ENCODE peak calls at places on chromosomes 7 and 10, in six cellular contexts. E is A549, O is GM12878, Y is suprapubic skin, K is H1, D is tibial nerve. F is an unnamed sample.

GRCh38 chr7:155440018-155440410 is 17.9 kb upstream of the EN2 start:
- DNase-seq in E (no peak), K (no peak), Y (no peak), O (no peak), D (no peak), F (no peak)

GRCh38 chr10:34010891-34011290 is 676.4 kb upstream of the NRP1 start:
- DNase-seq in E (no peak), K (no peak), D (no peak), O (no peak), Y (no peak), F (no peak)

GRCh38 chr7:93015193-93016084 is 102.3 kb downstream of the SAMD9 start:
- DNase-seq in D (no peak), K (no peak), E (no peak), O (no peak), Y (no peak), F (no peak)

GRCh38 chr7:13042605-13043236 is 355.3 kb downstream of the ARL4A start:
- DNase-seq in K (no peak), Y (no peak), D (no peak), O (no peak), E (peak; percentile 68), F (no peak)

GRCh38 chr7:51234609-51235308 is 81.8 kb downstream of the COBL start:
- DNase-seq in K (no peak), O (no peak), E (no peak), D (no peak), Y (no peak), F (no peak)

GRCh38 chr7:102273749-102274712 is 12.6 kb upstream of the SH2B2 start:
- DNase-seq in K (no peak), D (no peak), Y (no peak), E (peak; percentile 93), O (no peak), F (no peak)

GRCh38 chr10:11437391-11438241 is 173.8 kb downstream of the USP6NL start:
- DNase-seq in Y (no peak), E (no peak), K (peak; percentile 60), D (no peak), O (no peak), F (no peak)

GRCh38 chr10:78618050-78618449 is 450.7 kb upstream of the ZMIZ1 start:
- DNase-seq in E (no peak), O (no peak), Y (no peak), K (no peak), D (no peak), F (no peak)

GRCh38 chr7:19747740-19748339 is 25.6 kb downstream of the TMEM196 start:
- DNase-seq in D (no peak), K (no peak), Y (no peak), O (no peak), E (peak; percentile 53), F (no peak)

GRCh38 chr7:108109216-108109908 is 20.8 kb downstream of the LAMB4 start:
- DNase-seq in O (no peak), K (no peak), E (peak; percentile 48), Y (no peak), D (no peak), F (no peak)

GRCh38 chr10:78957471-78958039 is 111.2 kb upstream of the ZMIZ1 start:
- DNase-seq in D (no peak), E (no peak), K (no peak), Y (no peak), O (no peak), F (no peak)

GRCh38 chr10:6512182-6512581 is 67.9 kb downstream of the PRKCQ start:
- DNase-seq in E (no peak), D (no peak), K (no peak), Y (no peak), O (no peak), F (no peak)

GRCh38 chr10:124742418-124743187 is 1.6 kb downstream of the FAM53B start:
- DNase-seq in K (no peak), O (no peak), E (peak; percentile 47), D (no peak), Y (peak; percentile 71), F (peak; percentile 78)

GRCh38 chr7:136303162-136303561 is 326.0 kb upstream of the MTPN start:
- DNase-seq in Y (no peak), D (peak; percentile 5), K (no peak), E (no peak), O (no peak), F (no peak)

GRCh38 chr10:17145239-17145638 is 15.6 kb upstream of the CUBN start:
- DNase-seq in K (no peak), D (no peak), E (no peak), O (no peak), Y (no peak), F (no peak)

GRCh38 chr10:122347162-122347561 is 27.3 kb upstream of the PLEKHA1 start:
- DNase-seq in K (no peak), O (no peak), Y (no peak), E (no peak), D (no peak), F (no peak)

GRCh38 chr7:134894928-134895327 is 91.4 kb upstream of the AGBL3 start:
- DNase-seq in D (no peak), O (no peak), Y (no peak), E (no peak), K (no peak), F (no peak)

DNA sequence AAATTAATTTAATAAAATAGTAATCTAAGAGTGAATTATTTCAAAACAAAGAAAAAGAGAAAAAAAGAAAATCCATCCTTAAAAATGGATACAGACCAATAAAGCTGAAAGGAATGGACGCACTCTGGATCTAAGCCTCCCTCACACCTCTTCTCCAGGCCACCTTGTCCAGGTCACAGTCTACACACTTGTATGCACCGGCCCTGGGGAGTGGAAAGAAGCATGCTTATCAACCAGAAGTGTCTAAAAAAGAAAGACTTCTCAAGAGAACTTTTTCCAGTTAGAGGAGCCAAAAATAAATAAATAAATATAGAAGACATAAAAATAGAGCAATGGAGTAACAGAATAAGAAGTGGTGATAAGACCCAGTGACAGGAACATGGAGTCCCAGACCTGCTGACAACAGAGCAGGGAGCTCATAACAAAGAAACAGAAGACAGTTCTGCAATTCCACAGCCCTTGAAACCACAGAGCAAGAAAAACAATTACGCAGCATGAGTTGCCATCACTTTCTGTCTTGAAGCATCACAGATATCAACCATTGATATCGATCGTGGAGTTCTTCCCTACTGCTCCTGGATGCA is 311.7 kb upstream of the NFE2L3 start:
- DNase-seq in E (no peak), O (no peak), D (no peak), K (no peak), Y (no peak), F (no peak)
- TF ChIP-seq EP300 in E (no peak), O (no peak), D (no peak), K (no peak), Y (peak; percentile 34), F (peak; percentile 66)

GRCh38 chr10:109894516-109894915 is 28.8 kb downstream of the XPNPEP1 start:
- DNase-seq in E (no peak), O (no peak), K (no peak), Y (peak; percentile 86), D (peak; percentile 76), F (peak; percentile 92)

GRCh38 chr10:109892885-109893284 is 30.4 kb downstream of the XPNPEP1 start:
- DNase-seq in E (no peak), K (no peak), D (no peak), Y (peak; percentile 86), O (no peak), F (peak; percentile 72)

GRCh38 chr10:109893371-109893770 is 29.9 kb downstream of the XPNPEP1 start:
- DNase-seq in D (no peak), Y (no peak), O (no peak), K (no peak), E (no peak), F (no peak)

GRCh38 chr10:109895848-109896247 is 27.5 kb downstream of the XPNPEP1 start:
- DNase-seq in D (no peak), O (no peak), Y (no peak), K (no peak), E (no peak), F (no peak)

GRCh38 chr10:109895095-109895818 is 28.1 kb downstream of the XPNPEP1 start:
- DNase-seq in Y (no peak), E (no peak), K (no peak), D (peak; percentile 56), O (no peak), F (no peak)
- H3K4me1 ChIP-seq in Y (peaks cover 81% of the 10 kb centered on the region), E (no peaks in the 10 kb centered on the region), K (no peaks in the 10 kb centered on the region), D (peaks cover 95% of the 10 kb centered on the region), O (peaks cover 9% of the 10 kb centered on the region), F (peaks cover 47% of the 10 kb centered on the region)

GRCh38 chr10:133464582-133465031 is 10.9 kb downstream of the SCART1 start:
- DNase-seq in O (no peak), K (no peak), E (no peak), D (no peak), Y (no peak), F (no peak)

GRCh38 chr10:133465191-133465949 is 11.6 kb downstream of the SCART1 start:
- DNase-seq in O (no peak), E (no peak), K (no peak), Y (no peak), D (no peak), F (no peak)

GRCh38 chr10:133467286-133467911 is 13.7 kb downstream of the SCART1 start:
- DNase-seq in D (peak; percentile 1), K (no peak), Y (no peak), O (no peak), E (no peak), F (no peak)

GRCh38 chr10:133465950-133466474 is 12.3 kb downstream of the SCART1 start:
- DNase-seq in O (no peak), Y (no peak), K (no peak), D (peak; percentile 0), E (no peak), F (no peak)

DNA sequence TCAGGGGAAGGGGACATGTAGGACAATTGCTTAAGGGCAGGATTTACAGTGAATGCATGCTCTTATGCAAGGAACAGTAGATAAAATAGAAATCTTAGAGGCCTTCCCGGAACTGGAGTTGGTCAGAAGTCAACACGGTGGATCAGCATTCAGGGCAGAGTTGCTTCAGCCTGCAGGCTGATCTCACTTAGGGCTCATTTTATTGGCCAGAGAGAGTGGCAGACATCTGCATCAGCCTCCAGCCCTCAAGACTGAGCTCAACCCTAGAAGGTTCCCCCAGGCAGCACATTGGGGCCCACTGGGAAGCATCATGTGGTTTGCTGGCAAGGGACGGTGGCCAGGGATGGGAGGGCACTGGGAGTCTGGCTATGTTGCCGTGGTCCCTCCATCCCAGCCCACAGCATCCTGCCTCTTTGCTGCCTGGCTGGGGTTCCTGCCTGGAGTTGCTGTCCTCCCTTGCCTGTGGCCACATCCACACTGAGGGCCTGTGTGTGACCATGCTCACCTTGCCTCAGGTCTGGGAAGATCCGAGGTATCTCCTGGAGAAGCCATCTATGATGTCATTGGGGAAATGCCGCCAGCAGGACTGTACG is 13.0 kb downstream of the SCART1 start:
- DNase-seq in D (no peak), O (no peak), K (no peak), Y (no peak), E (no peak), F (no peak)
- H3K9me3 ChIP-seq in D (no peaks in the 10 kb centered on the region), O (no peaks in the 10 kb centered on the region), K (peaks cover 73% of the 10 kb centered on the region), Y (no peaks in the 10 kb centered on the region), E (no peaks in the 10 kb centered on the region), F (no peaks in the 10 kb centered on the region)

DNA sequence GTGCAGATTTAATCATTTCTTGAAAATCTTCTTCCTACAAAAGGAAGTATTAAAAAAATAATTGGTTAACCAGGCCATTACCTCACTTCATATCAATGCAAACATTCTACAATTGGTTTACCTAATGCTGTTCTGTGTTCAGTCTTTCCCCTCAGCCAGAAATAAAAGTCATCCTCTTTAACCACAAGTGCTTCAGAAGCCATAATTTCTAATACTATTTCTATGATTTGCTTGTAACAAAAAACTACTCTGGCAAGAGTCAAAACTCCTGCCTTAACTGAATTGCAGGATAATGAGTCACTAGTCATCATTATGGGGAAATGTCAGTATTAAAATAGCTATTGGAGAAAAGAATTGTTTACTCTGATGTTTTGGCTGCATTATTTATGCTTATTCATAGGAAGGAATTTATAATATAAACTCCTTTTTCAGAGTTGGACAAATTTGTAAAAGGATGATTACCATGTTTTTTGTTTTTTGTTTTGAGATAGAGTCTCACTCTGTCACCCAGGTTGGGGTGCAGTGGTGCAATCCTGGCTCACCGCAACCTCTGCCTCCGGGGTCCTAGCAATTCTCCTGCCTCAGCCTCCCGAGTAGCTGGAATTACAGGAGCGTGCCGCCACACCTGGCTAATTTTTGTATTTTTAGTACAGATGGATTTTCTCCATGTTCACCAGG is 55.5 kb upstream of the ODAD2 start:
- DNase-seq in D (no peak), E (no peak), K (no peak), O (no peak), Y (no peak), F (no peak)
- TF ChIP-seq EP300 in D (no peak), E (no peak), K (no peak), O (no peak), Y (no peak), F (no peak)